ENCODE peak calls at places on chromosome 19, in nine cellular contexts. U is activated CD4-positive, alpha-beta T cell treated with anti-CD3 and anti-CD28 coated beads, Interleukin-2, amount 50 U/mL, for 24 hours; S is WTC11; C is activated effector memory CD4-positive, alpha-beta T cell treated with Interleukin-2 at 50 U/mL for 16 hours; V is GM12891; E is glutamatergic neuron; A is body of pancreas; X is coronary artery; B is GM03348. O is an unnamed sample.

GRCh38 chr19:3114811-3115210 is 20.6 kb downstream of the GNA11 start:
- DNase-seq in X (no peak), V (no peak), U (no peak), C (no peak), A (no peak), E (no peak), B (no peak), S (no peak), O (no peak)

GRCh38 chr19:2231621-2232221 is 4.4 kb downstream of the PLEKHJ1 start:
- DNase-seq in V (no peak), U (no peak), A (no peak), B (no peak), X (no peak), S (no peak), E (peak), C (no peak), O (no peak)

GRCh38 chr19:4089400-4089908 is 22.8 kb upstream of the ZBTB7A start:
- DNase-seq in C (peak), V (peak), X (no peak), E (no peak), U (no peak), S (no peak), B (no peak), A (peak), O (no peak)

GRCh38 chr19:56333506-56333905 is 18.9 kb upstream of the ZSCAN5A start:
- DNase-seq in C (peak), S (peak), E (peak), X (no peak), B (peak), A (peak), U (no peak), V (no peak), O (peak)

GRCh38 chr19:8731428-8732169 is 10.2 kb downstream of the OR2Z1 start:
- DNase-seq in V (no peak), C (no peak), X (no peak), B (no peak), A (no peak), S (no peak), U (no peak), E (no peak), O (no peak)

GRCh38 chr19:42419309-42419708 is 7.9 kb downstream of the LIPE start:
- DNase-seq in B (no peak), X (no peak), C (no peak), S (no peak), U (no peak), E (no peak), A (no peak), V (no peak), O (no peak)

GRCh38 chr19:2768365-2769132 is 14.5 kb downstream of the SGTA start:
- DNase-seq in S (no peak), B (no peak), E (no peak), U (no peak), C (no peak), A (no peak), V (no peak), X (no peak), O (no peak)

GRCh38 chr19:1144741-1145140 is 29.3 kb downstream of the SBNO2 start:
- DNase-seq in S (no peak), X (no peak), E (no peak), B (no peak), A (no peak), C (no peak), V (no peak), U (no peak), O (no peak)

GRCh38 chr19:56116606-56117005 is 4.5 kb downstream of the ZNF787 start:
- DNase-seq in C (no peak), U (no peak), E (peak), X (no peak), A (no peak), S (no peak), V (no peak), B (no peak), O (no peak)

GRCh38 chr19:7529610-7530490 is 5.7 kb upstream of the PNPLA6 start:
- DNase-seq in E (no peak), B (no peak), C (no peak), A (no peak), V (no peak), X (no peak), U (no peak), S (no peak), O (no peak)

GRCh38 chr19:15452111-15453047 is 2.6 kb upstream of the WIZ start:
- DNase-seq in B (peak), V (peak), E (peak), X (peak), A (peak), S (peak), U (no peak), C (no peak), O (peak)

GRCh38 chr19:32258167-32258566 is 87.2 kb upstream of the ZNF507 start:
- DNase-seq in A (no peak), X (no peak), E (no peak), V (no peak), C (no peak), B (no peak), S (no peak), U (no peak), O (no peak)

GRCh38 chr19:17441241-17442135 is 7.0 kb downstream of the TMEM221 start:
- DNase-seq in X (no peak), U (no peak), B (peak), C (no peak), V (no peak), S (peak), E (no peak), A (peak), O (peak)

GRCh38 chr19:10686661-10687517 is 14.3 kb upstream of the QTRT1 start:
- DNase-seq in C (no peak), X (no peak), U (no peak), B (no peak), V (no peak), A (no peak), S (no peak), E (no peak), O (peak)

GRCh38 chr19:17080441-17080803 is 4.8 kb downstream of the MYO9B start:
- DNase-seq in C (no peak), U (no peak), E (no peak), V (no peak), A (no peak), B (no peak), X (no peak), S (no peak), O (no peak)

GRCh38 chr19:17052439-17052838 is 22.8 kb downstream of the HAUS8 start:
- DNase-seq in S (peak), E (peak), U (no peak), X (no peak), C (no peak), V (no peak), B (peak), A (peak), O (peak)

GRCh38 chr19:48490980-48491792 is 20.4 kb downstream of the LMTK3 start:
- DNase-seq in C (peak), B (peak), V (peak), S (peak), A (peak), E (no peak), U (no peak), X (no peak), O (peak)

GRCh38 chr19:6773323-6773931 is 919 bp downstream of the VAV1 start:
- DNase-seq in X (no peak), U (peak), C (peak), B (no peak), V (peak), S (no peak), E (no peak), A (peak), O (no peak)

GRCh38 chr19:40612831-40613668 is 11.9 kb downstream of the LTBP4 start:
- DNase-seq in V (no peak), X (peak), E (peak), U (peak), C (peak), B (peak), S (peak), A (peak), O (peak)

GRCh38 chr19:50486823-50487515 is 10.3 kb upstream of the GARIN5A start:
- DNase-seq in X (no peak), C (no peak), B (no peak), E (peak), V (no peak), A (no peak), S (peak), U (peak), O (no peak)

GRCh38 chr19:38892841-38893240 is 6.6 kb downstream of the SIRT2 start:
- DNase-seq in B (no peak), C (no peak), U (no peak), A (no peak), V (no peak), E (no peak), S (no peak), X (no peak), O (no peak)

GRCh38 chr19:7928741-7929701 is 3.1 kb upstream of the CTXN1 start:
- DNase-seq in B (peak), U (no peak), C (peak), E (peak), A (no peak), X (no peak), V (peak), S (peak), O (peak)

GRCh38 chr19:35986664-35987570 is 8.1 kb upstream of the SDHAF1 start:
- DNase-seq in S (peak), U (no peak), B (peak), X (no peak), C (no peak), E (peak), V (no peak), A (peak), O (peak)

GRCh38 chr19:18224525-18225354 is 1.5 kb downstream of the PDE4C start:
- DNase-seq in S (peak), A (peak), B (peak), C (peak), V (peak), U (peak), E (peak), X (peak), O (peak)

GRCh38 chr19:33700408-33700757 is 78.6 kb downstream of the CHST8 start:
- DNase-seq in V (no peak), C (no peak), S (no peak), B (no peak), X (no peak), A (no peak), E (no peak), U (no peak), O (no peak)

GRCh38 chr19:45767881-45768643 is 990 bp downstream of the SIX5 start:
- DNase-seq in C (no peak), A (peak), B (peak), S (peak), X (no peak), V (peak), E (peak), U (no peak), O (peak)

GRCh38 chr19:41434450-41434849 is 5.3 kb downstream of the DMAC2 start:
- DNase-seq in E (no peak), V (no peak), C (no peak), A (no peak), U (no peak), S (no peak), X (no peak), B (no peak), O (no peak)

GRCh38 chr19:30135358-30135757 is 193.3 kb downstream of the URI1 start:
- DNase-seq in A (no peak), S (no peak), B (no peak), E (no peak), U (no peak), V (no peak), X (no peak), C (no peak), O (no peak)

GRCh38 chr19:35266149-35266903 is 2.4 kb upstream of the USF2 start:
- DNase-seq in A (no peak), C (no peak), B (no peak), S (no peak), E (no peak), X (peak), V (no peak), U (no peak), O (peak)

GRCh38 chr19:8242212-8242821 is 33.1 kb downstream of the CERS4 start:
- DNase-seq in V (no peak), C (no peak), S (no peak), E (no peak), X (no peak), B (no peak), A (no peak), U (no peak), O (no peak)

GRCh38 chr19:41297628-41298326 is 12.2 kb upstream of the CCDC97 start:
- DNase-seq in S (no peak), B (no peak), X (no peak), E (no peak), U (no peak), C (no peak), V (peak), A (peak), O (no peak)

GRCh38 chr19:15640294-15640903 is at the start of gene CYP4F3:
- DNase-seq in B (no peak), A (peak), X (no peak), V (no peak), U (no peak), S (no peak), C (no peak), E (no peak), O (no peak)

GRCh38 chr19:46955813-46956371 is 63.7 kb upstream of the NPAS1 start:
- DNase-seq in S (no peak), B (no peak), X (no peak), A (no peak), V (no peak), U (no peak), E (no peak), C (no peak), O (no peak)

O was measured in AG20443.